ENCODE peak calls at places on chromosomes 4 and X, in nine cellular contexts. P, B, I, W, X, N, J, U and T are unnamed samples. For H3K36me3 and H3K4me1, the result is how much of the 10 kb centered on the place peaks cover.

GRCh38 chr4:22048326-22048725 is 99.8 kb upstream of the KCNIP4 start:
- DNase-seq in P (no peak), B (no peak), I (no peak), W (no peak), X (no peak), N (no peak), J (no peak), U (no peak), T (no peak)

GRCh38 chr4:186726440-186727148 is 2.9 kb upstream of the FAT1 start:
- DNase-seq in P (no peak), B (peak), I (no peak), W (peak), X (no peak), N (no peak), J (peak), U (peak), T (no peak)

GRCh38 chrX:38618152-38618551 is 56.8 kb downstream of the TSPAN7 start:
- DNase-seq in P (no peak), B (no peak), I (no peak), W (no peak), X (no peak), N (no peak), J (no peak), U (no peak), T (no peak)

GRCh38 chrX:150293311-150294013 is 69.7 kb upstream of the MAMLD1 start:
- DNase-seq in P (no peak), B (no peak), I (no peak), W (no peak), X (no peak), N (no peak), J (no peak), U (no peak), T (no peak)

GRCh38 chrX:49840679-49841078 is 11.6 kb downstream of the PAGE4 start:
- DNase-seq in P (peak), B (peak), I (no peak), W (peak), X (peak), N (peak), J (no peak), U (peak), T (peak)

GRCh38 chr4:167989815-167990214 is 102.5 kb upstream of the ANXA10 start:
- DNase-seq in P (no peak), B (no peak), I (no peak), W (no peak), X (no peak), N (no peak), J (no peak), U (no peak), T (no peak)

GRCh38 chr4:182578402-182578801 is 335.2 kb downstream of the TENM3 start:
- DNase-seq in P (no peak), B (no peak), I (no peak), W (no peak), X (no peak), N (no peak), J (no peak), U (no peak), T (no peak)

GRCh38 chrX:16594490-16594889 is 55.5 kb upstream of the S100G start:
- DNase-seq in P (no peak), B (no peak), I (no peak), W (no peak), X (no peak), N (no peak), J (no peak), U (no peak), T (no peak)

GRCh38 chr4:85370400-85371032 is 104.4 kb upstream of the ARHGAP24 start:
- DNase-seq in P (no peak), B (no peak), I (no peak), W (no peak), X (peak), N (no peak), J (peak), U (no peak), T (no peak)

GRCh38 chr4:112514449-112515277 is 1.3 kb downstream of the NEUROG2 start:
- DNase-seq in P (no peak), B (peak), I (no peak), W (no peak), X (no peak), N (no peak), J (no peak), U (no peak), T (no peak)

GRCh38 chr4:44121210-44121609 is 327.4 kb downstream of the KCTD8 start:
- DNase-seq in P (no peak), B (no peak), I (no peak), W (no peak), X (no peak), N (no peak), J (no peak), U (no peak), T (no peak)

GRCh38 chr4:169079942-169080827 is 70.1 kb upstream of the CBR4 start:
- DNase-seq in P (no peak), B (peak), I (no peak), W (peak), X (peak), N (no peak), J (peak), U (peak), T (no peak)

GRCh38 chr4:95409750-95410149 is 139.0 kb downstream of the UNC5C start:
- DNase-seq in P (no peak), B (no peak), I (no peak), W (no peak), X (no peak), N (no peak), J (no peak), U (no peak), T (no peak)

GRCh38 chr4:5888706-5889696 is 3.9 kb downstream of the CRMP1 start:
- DNase-seq in P (no peak), B (no peak), I (no peak), W (no peak), X (no peak), N (no peak), J (no peak), U (no peak), T (no peak)

GRCh38 chr4:5888222-5888701 is 4.6 kb downstream of the CRMP1 start:
- DNase-seq in P (no peak), B (no peak), I (no peak), W (no peak), X (no peak), N (no peak), J (no peak), U (no peak), T (no peak)

GRCh38 chrX:22135171-22135711 is 103.1 kb downstream of the PHEX start:
- DNase-seq in P (no peak), B (no peak), I (no peak), W (no peak), X (no peak), N (no peak), J (no peak), U (no peak), T (no peak)

GRCh38 chr4:54276633-54277426 is 47.7 kb downstream of the PDGFRA start:
- DNase-seq in P (no peak), B (no peak), I (no peak), W (no peak), X (no peak), N (no peak), J (no peak), U (no peak), T (no peak)

GRCh38 chr4:177740563-177740962 is 298.3 kb upstream of the AGA start:
- DNase-seq in P (no peak), B (no peak), I (no peak), W (no peak), X (no peak), N (no peak), J (no peak), U (no peak), T (no peak)

GRCh38 chrX:49310371-49310770 is 6.9 kb downstream of the GAGE10 start:
- DNase-seq in P (no peak), B (no peak), I (no peak), W (no peak), X (no peak), N (no peak), J (no peak), U (no peak), T (no peak)

GRCh38 chrX:338281-338835 is 19.8 kb upstream of the GTPBP6 start:
- DNase-seq in P (no peak), B (peak), I (no peak), W (no peak), X (no peak), N (no peak), J (peak), U (peak), T (no peak)

GRCh38 chrX:16785247-16786138 is 773 bp upstream of the TXLNG start:
- DNase-seq in P (no peak), B (no peak), I (no peak), W (peak), X (no peak), N (no peak), J (peak), U (no peak), T (no peak)

GRCh38 chrX:2664497-2664896 is 26.6 kb upstream of the CD99 start:
- DNase-seq in P (no peak), B (no peak), I (no peak), W (peak), X (peak), N (no peak), J (peak), U (peak), T (no peak)

GRCh38 chrX:134365923-134366322 is 94.0 kb upstream of the HPRT1 start:
- DNase-seq in P (no peak), B (no peak), I (no peak), W (no peak), X (no peak), N (no peak), J (no peak), U (no peak), T (no peak)

GRCh38 chr4:123546123-123546654 is 149.6 kb downstream of the SPRY1 start:
- DNase-seq in P (no peak), B (no peak), I (no peak), W (no peak), X (no peak), N (no peak), J (no peak), U (no peak), T (no peak)

GRCh38 chr4:93731448-93731847 is 97.1 kb upstream of the ATOH1 start:
- DNase-seq in P (no peak), B (no peak), I (no peak), W (no peak), X (no peak), N (no peak), J (no peak), U (no peak), T (no peak)

GRCh38 chr4:121953860-121954259 is 2.0 kb upstream of the TRPC3 start:
- DNase-seq in P (no peak), B (no peak), I (no peak), W (no peak), X (no peak), N (no peak), J (no peak), U (no peak), T (no peak)

GRCh38 chr4:6716958-6717655 is 1.1 kb downstream of the BLOC1S4 start:
- DNase-seq in P (no peak), B (no peak), I (no peak), W (no peak), X (no peak), N (no peak), J (no peak), U (no peak), T (no peak)

GRCh38 chr4:83221897-83222441 is 62.6 kb downstream of the COQ2 start:
- DNase-seq in P (no peak), B (no peak), I (no peak), W (no peak), X (no peak), N (no peak), J (no peak), U (no peak), T (no peak)

GRCh38 chr4:26088433-26088928 is 174.5 kb downstream of the SMIM20 start:
- DNase-seq in P (peak), B (no peak), I (no peak), W (no peak), X (no peak), N (peak), J (no peak), U (no peak), T (no peak)

GRCh38 chr4:188016754-188017153 is 21.2 kb downstream of the ZFP42 start:
- DNase-seq in P (no peak), B (no peak), I (no peak), W (no peak), X (no peak), N (no peak), J (no peak), U (no peak), T (no peak)

GRCh38 chr4:84968936-84969335 is 2.4 kb upstream of the WDFY3 start:
- DNase-seq in P (no peak), B (no peak), I (no peak), W (no peak), X (no peak), N (no peak), J (no peak), U (no peak), T (no peak)

GRCh38 chr4:165761968-165762367 is 111.1 kb upstream of the TLL1 start:
- DNase-seq in P (no peak), B (no peak), I (no peak), W (no peak), X (no peak), N (no peak), J (no peak), U (no peak), T (no peak)

GRCh38 chr4:110411599-110412011 is 64.3 kb upstream of the ENPEP start:
- DNase-seq in P (no peak), B (no peak), I (no peak), W (no peak), X (no peak), N (no peak), J (no peak), U (no peak), T (no peak)

GRCh38 chrX:3549442-3549875 is 164.0 kb downstream of the PRKX start:
- DNase-seq in P (no peak), B (no peak), I (no peak), W (peak), X (peak), N (no peak), J (no peak), U (peak), T (no peak)

GRCh38 chr4:174586651-174587050 is 64.4 kb upstream of the HPGD start:
- DNase-seq in P (no peak), B (peak), I (no peak), W (no peak), X (no peak), N (no peak), J (no peak), U (no peak), T (no peak)

DNA sequence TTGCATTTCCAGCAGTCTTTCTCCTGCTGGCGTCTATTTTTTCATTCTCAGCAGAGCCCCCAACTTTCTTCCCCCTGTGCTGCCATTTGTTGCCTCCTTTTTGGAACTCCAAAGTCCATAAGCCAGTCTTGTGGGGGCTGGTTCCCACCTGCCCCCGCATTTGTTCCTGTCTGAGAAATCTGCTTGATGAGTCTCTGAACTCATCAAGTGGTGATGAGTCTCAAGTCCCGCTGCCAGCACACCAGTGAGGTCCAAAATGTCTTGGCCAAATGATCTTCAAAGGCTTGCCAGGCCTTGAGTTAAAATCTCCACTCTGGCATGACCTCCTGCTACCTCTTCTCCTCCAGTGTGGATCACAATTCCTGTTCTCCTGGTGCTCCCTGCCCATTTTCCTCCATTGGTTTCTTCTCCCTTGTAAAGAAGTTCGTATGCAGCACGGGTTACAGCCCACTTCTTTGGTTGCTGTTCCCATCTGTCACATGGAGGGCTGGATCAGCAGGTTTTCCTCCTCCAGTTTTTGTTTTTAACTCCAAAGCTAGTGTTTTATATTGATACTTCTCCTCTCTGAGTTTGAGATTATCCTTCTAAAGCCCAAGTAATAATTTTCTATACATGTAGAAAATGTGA is 72.7 kb upstream of the LIMCH1 start:
- DNase-seq in P (no peak), B (no peak), I (no peak), W (no peak), X (no peak), N (no peak), J (no peak), U (no peak), T (no peak)
- H3K27ac ChIP-seq in P (no peak), B (no peak), I (no peak), W (no peak), X (no peak), N (no peak), J (no peak), U (no peak), T (no peak)

DNA sequence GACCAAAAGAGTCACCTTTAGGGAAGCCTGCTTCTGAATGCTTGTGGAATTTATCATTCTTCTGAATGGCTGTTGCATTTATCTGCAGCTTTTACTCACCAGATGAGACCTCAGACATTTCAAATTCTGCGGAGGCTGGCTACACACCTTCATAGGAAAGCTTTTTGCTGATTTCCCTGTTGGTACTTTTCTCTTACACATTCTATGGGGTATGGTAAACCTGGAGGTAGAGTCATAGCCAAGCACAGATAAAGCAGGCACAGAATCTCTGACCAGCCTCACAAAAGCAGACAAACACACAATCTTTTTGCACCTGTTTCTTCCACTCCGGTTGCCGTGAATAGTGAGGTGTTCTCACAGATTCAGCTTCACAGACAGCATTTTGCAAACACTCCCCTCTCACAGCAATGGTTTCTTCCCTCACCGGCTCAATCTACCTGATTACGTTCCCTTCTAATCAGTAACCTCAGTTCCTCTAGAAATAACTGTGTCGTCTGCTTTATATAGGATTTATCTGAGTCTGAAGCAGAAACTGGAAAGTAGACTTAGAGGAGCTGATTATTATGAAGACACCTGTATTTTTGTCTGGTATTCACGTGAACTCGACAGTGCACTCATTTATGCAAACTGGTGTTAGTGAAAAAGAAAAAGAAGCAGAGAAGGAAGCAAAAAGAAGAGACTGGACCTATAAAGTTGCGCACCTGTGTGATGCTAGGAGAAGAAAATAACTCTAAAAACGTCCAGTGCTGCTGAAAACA is 83.1 kb downstream of the DMD start:
- DNase-seq in P (no peak), B (no peak), I (no peak), W (no peak), X (no peak), N (no peak), J (no peak), U (no peak), T (no peak)
- H3K36me3 ChIP-seq in P (under half), B (under half), I (under half), W (under half), X (under half), N (under half), J (under half), U (under half), T (under half)

DNA sequence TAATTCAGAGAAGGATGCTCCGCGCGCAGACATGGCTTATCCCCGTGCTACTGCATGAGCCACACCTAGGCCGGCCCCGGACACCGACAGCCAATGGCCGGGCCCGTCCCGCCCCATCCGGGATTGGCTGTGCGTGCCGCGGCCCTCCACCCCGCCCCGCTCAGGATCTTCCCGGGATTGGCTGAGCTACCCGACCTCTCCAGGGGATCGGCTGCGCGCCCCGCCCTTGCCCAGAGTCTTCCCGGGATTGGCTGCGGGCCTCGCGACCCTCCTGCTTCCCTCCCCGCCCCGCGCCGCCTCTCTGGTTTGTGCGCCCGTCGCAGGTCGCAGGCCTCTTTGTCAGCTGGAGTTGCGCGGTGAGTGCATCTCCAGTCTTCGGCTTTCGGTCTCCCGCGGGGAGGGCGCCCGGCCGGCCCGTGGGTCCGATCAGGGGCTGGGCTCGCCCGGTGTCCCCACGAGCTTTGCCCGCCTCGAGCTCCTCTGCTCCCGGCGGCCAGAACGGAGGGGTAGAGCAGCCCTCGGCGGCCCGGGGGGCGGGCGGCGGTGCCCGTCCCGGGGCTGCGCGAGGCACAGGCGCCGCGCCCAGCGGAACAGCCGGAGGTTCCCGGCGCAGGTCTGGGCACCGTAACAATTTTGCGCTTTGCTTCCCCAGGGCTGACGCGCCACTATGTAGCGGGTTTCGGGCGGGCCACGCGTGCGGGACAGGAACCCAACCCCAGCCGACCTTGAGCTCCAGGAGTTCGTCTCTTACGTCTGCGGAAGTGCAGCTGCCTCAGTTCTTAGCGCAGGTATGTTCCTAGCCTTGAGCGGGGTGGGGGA is 38.8 kb downstream of the ERVMER34-1 start:
- DNase-seq in P (peak), B (peak), I (peak), W (peak), X (peak), N (peak), J (peak), U (peak), T (peak)
- H3K4me1 ChIP-seq in P (under half), B (under half), I (under half), W (under half), X (under half), N (under half), J (under half), U (under half), T (under half)

GRCh38 chr4:140061194-140061593 is 92.8 kb downstream of the MAML3 start:
- DNase-seq in P (no peak), B (no peak), I (no peak), W (no peak), X (no peak), N (no peak), J (no peak), U (no peak), T (no peak)
- H3K27ac ChIP-seq in P (no peak), B (no peak), I (no peak), W (no peak), X (peak), N (no peak), J (peak), U (no peak), T (no peak)

GRCh38 chr4:15063341-15063740 is 61.1 kb downstream of the CPEB2 start:
- DNase-seq in P (no peak), B (no peak), I (no peak), W (no peak), X (no peak), N (no peak), J (no peak), U (no peak), T (no peak)

GRCh38 chr4:15068298-15068697 is 66.0 kb downstream of the CPEB2 start:
- DNase-seq in P (no peak), B (no peak), I (no peak), W (no peak), X (no peak), N (no peak), J (no peak), U (no peak), T (no peak)

GRCh38 chr4:15065516-15065915 is 63.2 kb downstream of the CPEB2 start:
- DNase-seq in P (no peak), B (no peak), I (no peak), W (no peak), X (no peak), N (no peak), J (no peak), U (no peak), T (no peak)

GRCh38 chr4:15066140-15066539 is 63.9 kb downstream of the CPEB2 start:
- DNase-seq in P (no peak), B (no peak), I (no peak), W (no peak), X (no peak), N (no peak), J (no peak), U (no peak), T (no peak)
- H3K36me3 ChIP-seq in P (under half), B (half or more), I (under half), W (under half), X (under half), N (under half), J (under half), U (half or more), T (under half)